ENCODE peak calls at places on chromosome 20, in nine cellular contexts. N is CD8-positive, alpha-beta memory T cell; V is heart left ventricle; D is endothelial cell of umbilical vein; Q is lower lobe of right lung; E is prostate gland; K is ascending aorta; J is left lung; W is mesenchymal stem cell. R is an unnamed sample.

GRCh38 chr20:63316502-63316921 is 23.5 kb downstream of the COL20A1 start:
- DNase-seq in N (no peak), V (no peak), D (no peak), Q (peak), E (no peak), K (peak), J (no peak), W (no peak), R (no peak)

GRCh38 chr20:1945134-1945618 is 48.7 kb downstream of the PDYN start:
- DNase-seq in N (no peak), V (peak), D (no peak), Q (peak), E (no peak), K (peak), J (peak), W (peak), R (peak)

GRCh38 chr20:25273541-25274358 is 25.9 kb downstream of the PYGB start:
- DNase-seq in N (no peak), V (peak), D (no peak), Q (peak), E (peak), K (peak), J (peak), W (no peak), R (peak)

GRCh38 chr20:58019027-58019849 is 209.2 kb downstream of the ANKRD60 start:
- DNase-seq in N (no peak), V (no peak), D (no peak), Q (no peak), E (no peak), K (peak), J (no peak), W (no peak), R (no peak)

GRCh38 chr20:47438464-47439381 is 63.0 kb upstream of the NCOA3 start:
- DNase-seq in N (no peak), V (no peak), D (no peak), Q (no peak), E (peak), K (no peak), J (peak), W (no peak), R (no peak)

GRCh38 chr20:62412194-62413024 is 5.3 kb upstream of the CABLES2 start:
- DNase-seq in N (no peak), V (no peak), D (no peak), Q (no peak), E (no peak), K (no peak), J (no peak), W (no peak), R (no peak)

GRCh38 chr20:45445805-45446562 is 23.6 kb upstream of the WFDC2 start:
- DNase-seq in N (no peak), V (no peak), D (no peak), Q (no peak), E (no peak), K (no peak), J (no peak), W (peak), R (no peak)

GRCh38 chr20:62614085-62614960 is 28.0 kb upstream of the SLCO4A1 start:
- DNase-seq in N (no peak), V (no peak), D (no peak), Q (no peak), E (no peak), K (no peak), J (no peak), W (no peak), R (no peak)

GRCh38 chr20:62482136-62482833 is 6.5 kb upstream of the GATA5 start:
- DNase-seq in N (no peak), V (no peak), D (no peak), Q (no peak), E (no peak), K (no peak), J (no peak), W (no peak), R (no peak)

GRCh38 chr20:63736893-63737689 is 627 bp downstream of the LIME1 start:
- DNase-seq in N (peak), V (no peak), D (no peak), Q (no peak), E (no peak), K (peak), J (no peak), W (no peak), R (no peak)

GRCh38 chr20:21147593-21147992 is 21.7 kb downstream of the KIZ start:
- DNase-seq in N (no peak), V (no peak), D (no peak), Q (no peak), E (no peak), K (no peak), J (no peak), W (peak), R (no peak)

GRCh38 chr20:44730441-44730840 is 15.2 kb upstream of the KCNK15 start:
- DNase-seq in N (no peak), V (no peak), D (peak), Q (peak), E (peak), K (no peak), J (no peak), W (peak), R (no peak)

GRCh38 chr20:39190666-39191570 is 228.8 kb downstream of the DHX35 start:
- DNase-seq in N (no peak), V (no peak), D (no peak), Q (no peak), E (no peak), K (no peak), J (no peak), W (no peak), R (no peak)

GRCh38 chr20:58197185-58197469 is 31.3 kb downstream of the ANKRD60 start:
- DNase-seq in N (no peak), V (no peak), D (no peak), Q (no peak), E (no peak), K (no peak), J (no peak), W (no peak), R (no peak)

GRCh38 chr20:44642203-44643153 is 9.0 kb downstream of the ADA start:
- DNase-seq in N (peak), V (peak), D (peak), Q (peak), E (peak), K (peak), J (peak), W (peak), R (peak)

GRCh38 chr20:20635006-20635405 is 77.4 kb downstream of the RALGAPA2 start:
- DNase-seq in N (no peak), V (no peak), D (no peak), Q (no peak), E (no peak), K (no peak), J (no peak), W (no peak), R (no peak)

DNA sequence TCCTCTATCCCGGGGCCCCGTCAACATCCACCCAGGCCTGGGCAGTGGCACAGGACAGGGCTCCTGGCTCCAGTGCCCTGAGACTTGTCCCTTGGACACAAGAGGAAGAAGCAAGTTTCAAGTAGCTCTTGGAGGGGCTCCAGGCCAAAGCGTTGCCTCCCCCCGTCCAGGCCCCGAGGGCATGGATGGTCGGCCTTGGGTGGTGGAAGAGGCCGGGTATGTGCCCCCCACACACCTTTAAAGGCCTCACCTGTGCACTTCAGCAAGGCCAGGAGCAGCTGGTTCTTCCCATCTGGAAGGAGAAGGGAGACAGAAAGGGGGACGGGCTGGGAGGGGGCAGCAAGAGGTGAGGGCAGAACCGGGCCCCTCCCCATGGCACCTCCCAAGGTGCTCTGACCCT is 190.3 kb downstream of the PREX1 start:
- DNase-seq in N (no peak), V (no peak), D (no peak), Q (no peak), E (no peak), K (no peak), J (no peak), W (no peak), R (no peak)
- H3K27ac ChIP-seq in N (no peak), V (no peak), D (no peak), Q (no peak), E (no peak), K (no peak), J (no peak), W (no peak), R (no peak)

DNA sequence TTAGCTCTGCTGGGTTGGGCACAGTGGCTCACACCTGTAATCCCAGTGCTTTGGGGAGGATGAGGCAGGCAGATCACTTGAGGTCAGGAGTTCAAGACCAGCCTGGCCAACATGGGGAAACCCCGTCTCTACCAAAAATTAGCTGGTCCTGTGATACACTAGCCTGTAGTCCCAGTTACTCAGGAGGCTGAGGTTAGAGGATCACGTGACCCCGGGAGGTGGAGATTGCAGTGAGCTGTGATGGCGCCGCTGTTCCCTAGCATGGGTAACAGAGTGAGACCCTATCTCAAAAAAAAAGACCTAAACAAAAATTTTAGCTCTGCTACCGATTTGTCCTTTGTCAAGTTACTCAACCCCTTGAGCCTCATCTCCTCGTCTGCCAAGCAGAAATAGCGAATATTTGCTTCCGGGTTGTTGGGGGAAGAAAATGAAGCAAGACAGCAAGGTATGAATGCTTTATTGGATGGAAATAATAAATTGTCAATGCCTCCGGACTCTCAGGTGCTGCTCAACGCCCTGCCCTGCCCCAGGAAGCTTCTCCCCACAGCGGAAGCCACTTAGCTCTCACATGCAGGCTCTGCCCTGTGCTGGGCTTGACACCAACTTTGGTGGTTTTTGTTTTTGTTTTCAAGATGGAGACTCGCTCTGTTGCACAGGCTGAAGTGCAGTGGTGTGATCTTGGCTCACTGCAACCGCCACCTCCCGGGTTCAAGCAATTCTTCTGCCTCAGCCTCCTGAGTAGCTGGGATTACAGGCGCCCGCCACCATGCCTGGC is 24.9 kb upstream of the ITCH start:
- DNase-seq in N (peak), V (no peak), D (no peak), Q (no peak), E (no peak), K (no peak), J (no peak), W (no peak), R (no peak)
- H3K27ac ChIP-seq in N (peak), V (no peak), D (no peak), Q (no peak), E (no peak), K (no peak), J (no peak), W (no peak), R (peak)

DNA sequence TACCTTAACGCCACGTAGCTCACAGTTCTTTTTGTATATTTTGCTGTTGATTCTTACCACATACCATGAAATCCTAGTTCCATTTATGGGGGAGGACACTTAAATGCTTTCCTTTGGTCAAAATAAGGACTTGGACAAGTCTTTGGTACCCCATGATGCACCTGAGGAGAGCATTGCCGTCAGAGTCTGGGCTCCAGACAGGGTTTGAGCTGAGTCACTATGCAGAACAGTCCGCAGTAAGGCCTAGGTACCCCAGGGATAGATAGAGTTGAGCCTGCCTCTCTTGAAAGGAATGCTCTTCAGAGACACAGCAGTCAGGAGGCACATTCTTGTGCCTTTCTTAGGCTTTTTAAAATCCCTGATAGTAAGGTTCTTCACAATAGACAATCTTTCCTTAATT is 6.0 kb downstream of the PARD6B start:
- DNase-seq in N (no peak), V (no peak), D (no peak), Q (no peak), E (no peak), K (no peak), J (no peak), W (no peak), R (no peak)
- H3K27ac ChIP-seq in N (no peak), V (no peak), D (no peak), Q (no peak), E (no peak), K (no peak), J (no peak), W (no peak), R (no peak)

GRCh38 chr20:50222568-50223320 is 32.1 kb downstream of the CEBPB start:
- DNase-seq in N (no peak), V (no peak), D (no peak), Q (no peak), E (no peak), K (no peak), J (no peak), W (no peak), R (no peak)

GRCh38 chr20:50223321-50223995 is 32.8 kb downstream of the CEBPB start:
- DNase-seq in N (no peak), V (no peak), D (no peak), Q (peak), E (no peak), K (no peak), J (no peak), W (no peak), R (no peak)

GRCh38 chr20:50220093-50220893 is 29.7 kb downstream of the CEBPB start:
- DNase-seq in N (no peak), V (no peak), D (no peak), Q (peak), E (no peak), K (no peak), J (no peak), W (no peak), R (no peak)

GRCh38 chr20:50220894-50221266 is 30.2 kb downstream of the CEBPB start:
- DNase-seq in N (no peak), V (no peak), D (no peak), Q (no peak), E (no peak), K (no peak), J (no peak), W (no peak), R (no peak)

DNA sequence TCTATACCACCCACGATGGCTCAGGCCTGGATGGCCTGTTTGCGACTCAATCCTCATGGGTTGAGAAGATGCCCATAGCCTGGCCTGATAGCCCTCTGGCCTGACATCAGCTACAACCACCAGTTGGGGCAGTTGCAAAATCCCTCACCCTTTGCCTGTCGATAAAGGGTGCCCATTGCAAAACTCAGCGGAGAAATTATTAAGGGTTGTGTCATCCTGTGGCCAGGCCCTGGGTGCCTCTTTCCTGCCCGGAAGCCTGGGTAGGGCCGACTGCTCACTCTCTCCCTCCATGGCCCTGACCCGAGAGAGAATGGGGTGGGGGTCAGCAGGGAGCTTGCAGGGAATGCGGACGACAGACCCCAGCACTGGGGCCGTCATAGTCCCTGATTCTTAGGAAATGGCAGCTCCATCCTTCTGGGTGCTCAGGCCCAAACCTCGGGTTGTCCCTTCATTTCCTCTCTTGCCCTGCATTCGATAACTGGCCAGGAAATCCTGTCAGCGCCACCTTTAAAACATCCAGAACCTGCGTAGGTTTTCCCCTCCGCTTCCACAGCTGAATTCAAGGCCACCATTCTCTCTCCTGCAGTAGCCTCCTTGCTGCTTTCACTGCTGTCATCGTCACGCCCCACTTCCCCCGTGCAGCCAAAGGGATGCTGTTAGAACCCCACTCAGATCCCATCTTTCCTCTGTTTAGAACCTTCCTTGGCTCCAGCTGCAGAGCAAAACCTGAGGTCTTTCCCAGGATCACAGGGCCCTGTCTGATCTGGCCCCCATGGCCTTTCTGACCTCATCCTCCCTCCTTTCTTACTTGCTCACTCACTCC is 31.1 kb downstream of the CEBPB start:
- DNase-seq in N (no peak), V (peak), D (no peak), Q (peak), E (no peak), K (no peak), J (peak), W (peak), R (no peak)
- H3K27ac ChIP-seq in N (no peak), V (no peak), D (no peak), Q (peak), E (no peak), K (peak), J (peak), W (peak), R (peak)